ENCODE peak calls at places on chromosome 22, in five cellular contexts. One of them, this sample, is unnamed.

GRCh38 chr22:37925767-37926166 is 19.7 kb downstream of the MICALL1 start:
- DNase-seq in NCI-H2171: no peak
- DNase-seq in activated T-helper 1 cell treated with anti-CD3 and anti-CD28 coated beads, Interleukin-12 subunit alpha, Interleukin-12 subunit beta, Interleukin-2, Interleukin-4 antibody, amounts not matched to agents 30 ng/mL and 10 ng/mL and 1 ng/mL, durations not matched to agents 14 hours and 24 hours and 36 hours: no peak
- DNase-seq in PC-3: no peak
- DNase-seq in omental fat pad: no peak
- DNase-seq in this sample: no peak

GRCh38 chr22:41919357-41920224 is 4.7 kb upstream of the SHISA8 start:
- DNase-seq in PC-3: no peak
- DNase-seq in activated T-helper 1 cell treated with anti-CD3 and anti-CD28 coated beads, Interleukin-12 subunit alpha, Interleukin-12 subunit beta, Interleukin-2, Interleukin-4 antibody, amounts not matched to agents 30 ng/mL and 10 ng/mL and 1 ng/mL, durations not matched to agents 14 hours and 24 hours and 36 hours: no peak
- DNase-seq in NCI-H2171: no peak
- DNase-seq in omental fat pad: no peak
- DNase-seq in this sample: no peak

GRCh38 chr22:36737776-36738175 is 34.2 kb upstream of the CACNG2 start:
- DNase-seq in PC-3: no peak
- DNase-seq in omental fat pad: no peak
- DNase-seq in NCI-H2171: no peak
- DNase-seq in activated T-helper 1 cell treated with anti-CD3 and anti-CD28 coated beads, Interleukin-12 subunit alpha, Interleukin-12 subunit beta, Interleukin-2, Interleukin-4 antibody, amounts not matched to agents 30 ng/mL and 10 ng/mL and 1 ng/mL, durations not matched to agents 14 hours and 24 hours and 36 hours: no peak
- DNase-seq in this sample: no peak

GRCh38 chr22:49866646-49867045 is 13.0 kb downstream of the ZBED4 start:
- DNase-seq in NCI-H2171: no peak
- DNase-seq in omental fat pad: no peak
- DNase-seq in PC-3: no peak
- DNase-seq in activated T-helper 1 cell treated with anti-CD3 and anti-CD28 coated beads, Interleukin-12 subunit alpha, Interleukin-12 subunit beta, Interleukin-2, Interleukin-4 antibody, amounts not matched to agents 30 ng/mL and 10 ng/mL and 1 ng/mL, durations not matched to agents 14 hours and 24 hours and 36 hours: no peak
- DNase-seq in this sample: no peak

GRCh38 chr22:27718186-27719032 is 83.1 kb downstream of the MN1 start:
- DNase-seq in NCI-H2171: no peak
- DNase-seq in activated T-helper 1 cell treated with anti-CD3 and anti-CD28 coated beads, Interleukin-12 subunit alpha, Interleukin-12 subunit beta, Interleukin-2, Interleukin-4 antibody, amounts not matched to agents 30 ng/mL and 10 ng/mL and 1 ng/mL, durations not matched to agents 14 hours and 24 hours and 36 hours: no peak
- DNase-seq in omental fat pad: peak
- DNase-seq in PC-3: peak
- DNase-seq in this sample: no peak

GRCh38 chr22:27962268-27963191 is 43.5 kb upstream of the PITPNB start:
- DNase-seq in NCI-H2171: no peak
- DNase-seq in PC-3: no peak
- DNase-seq in activated T-helper 1 cell treated with anti-CD3 and anti-CD28 coated beads, Interleukin-12 subunit alpha, Interleukin-12 subunit beta, Interleukin-2, Interleukin-4 antibody, amounts not matched to agents 30 ng/mL and 10 ng/mL and 1 ng/mL, durations not matched to agents 14 hours and 24 hours and 36 hours: no peak
- DNase-seq in omental fat pad: no peak
- DNase-seq in this sample: no peak

GRCh38 chr22:39528080-39528661 is 4.4 kb downstream of the RPS19BP1 start:
- DNase-seq in PC-3: no peak
- DNase-seq in omental fat pad: no peak
- DNase-seq in activated T-helper 1 cell treated with anti-CD3 and anti-CD28 coated beads, Interleukin-12 subunit alpha, Interleukin-12 subunit beta, Interleukin-2, Interleukin-4 antibody, amounts not matched to agents 30 ng/mL and 10 ng/mL and 1 ng/mL, durations not matched to agents 14 hours and 24 hours and 36 hours: no peak
- DNase-seq in NCI-H2171: peak
- DNase-seq in this sample: no peak

GRCh38 chr22:49403102-49403501 is 424.6 kb downstream of the BRD1 start:
- DNase-seq in omental fat pad: no peak
- DNase-seq in activated T-helper 1 cell treated with anti-CD3 and anti-CD28 coated beads, Interleukin-12 subunit alpha, Interleukin-12 subunit beta, Interleukin-2, Interleukin-4 antibody, amounts not matched to agents 30 ng/mL and 10 ng/mL and 1 ng/mL, durations not matched to agents 14 hours and 24 hours and 36 hours: no peak
- DNase-seq in NCI-H2171: no peak
- DNase-seq in PC-3: no peak
- DNase-seq in this sample: no peak

GRCh38 chr22:23400286-23400981 is 179.7 kb downstream of the IGLL1 start:
- DNase-seq in PC-3: no peak
- DNase-seq in NCI-H2171: no peak
- DNase-seq in omental fat pad: no peak
- DNase-seq in activated T-helper 1 cell treated with anti-CD3 and anti-CD28 coated beads, Interleukin-12 subunit alpha, Interleukin-12 subunit beta, Interleukin-2, Interleukin-4 antibody, amounts not matched to agents 30 ng/mL and 10 ng/mL and 1 ng/mL, durations not matched to agents 14 hours and 24 hours and 36 hours: no peak
- DNase-seq in this sample: no peak

GRCh38 chr22:38257650-38258246 is 15.1 kb downstream of the TMEM184B start:
- DNase-seq in omental fat pad: no peak
- DNase-seq in NCI-H2171: peak
- DNase-seq in PC-3: peak
- DNase-seq in activated T-helper 1 cell treated with anti-CD3 and anti-CD28 coated beads, Interleukin-12 subunit alpha, Interleukin-12 subunit beta, Interleukin-2, Interleukin-4 antibody, amounts not matched to agents 30 ng/mL and 10 ng/mL and 1 ng/mL, durations not matched to agents 14 hours and 24 hours and 36 hours: no peak
- DNase-seq in this sample: no peak

GRCh38 chr22:24727218-24727851 is 47.2 kb downstream of the PIWIL3 start:
- DNase-seq in omental fat pad: no peak
- DNase-seq in NCI-H2171: no peak
- DNase-seq in PC-3: peak
- DNase-seq in activated T-helper 1 cell treated with anti-CD3 and anti-CD28 coated beads, Interleukin-12 subunit alpha, Interleukin-12 subunit beta, Interleukin-2, Interleukin-4 antibody, amounts not matched to agents 30 ng/mL and 10 ng/mL and 1 ng/mL, durations not matched to agents 14 hours and 24 hours and 36 hours: no peak
- DNase-seq in this sample: no peak

GRCh38 chr22:29689201-29689871 is 30.5 kb upstream of the CABP7 start:
- DNase-seq in omental fat pad: no peak
- DNase-seq in PC-3: no peak
- DNase-seq in activated T-helper 1 cell treated with anti-CD3 and anti-CD28 coated beads, Interleukin-12 subunit alpha, Interleukin-12 subunit beta, Interleukin-2, Interleukin-4 antibody, amounts not matched to agents 30 ng/mL and 10 ng/mL and 1 ng/mL, durations not matched to agents 14 hours and 24 hours and 36 hours: no peak
- DNase-seq in NCI-H2171: no peak
- DNase-seq in this sample: no peak

GRCh38 chr22:43823353-43823908 is 11.3 kb upstream of the EFCAB6 start:
- DNase-seq in PC-3: peak
- DNase-seq in omental fat pad: no peak
- DNase-seq in NCI-H2171: no peak
- DNase-seq in activated T-helper 1 cell treated with anti-CD3 and anti-CD28 coated beads, Interleukin-12 subunit alpha, Interleukin-12 subunit beta, Interleukin-2, Interleukin-4 antibody, amounts not matched to agents 30 ng/mL and 10 ng/mL and 1 ng/mL, durations not matched to agents 14 hours and 24 hours and 36 hours: no peak
- DNase-seq in this sample: no peak

GRCh38 chr22:39360674-39361413 is 11.1 kb downstream of the SYNGR1 start:
- DNase-seq in PC-3: no peak
- DNase-seq in omental fat pad: no peak
- DNase-seq in activated T-helper 1 cell treated with anti-CD3 and anti-CD28 coated beads, Interleukin-12 subunit alpha, Interleukin-12 subunit beta, Interleukin-2, Interleukin-4 antibody, amounts not matched to agents 30 ng/mL and 10 ng/mL and 1 ng/mL, durations not matched to agents 14 hours and 24 hours and 36 hours: no peak
- DNase-seq in NCI-H2171: peak
- DNase-seq in this sample: no peak

GRCh38 chr22:32700186-32700882 is 101.2 kb upstream of the TIMP3 start:
- DNase-seq in omental fat pad: no peak
- DNase-seq in PC-3: no peak
- DNase-seq in NCI-H2171: no peak
- DNase-seq in activated T-helper 1 cell treated with anti-CD3 and anti-CD28 coated beads, Interleukin-12 subunit alpha, Interleukin-12 subunit beta, Interleukin-2, Interleukin-4 antibody, amounts not matched to agents 30 ng/mL and 10 ng/mL and 1 ng/mL, durations not matched to agents 14 hours and 24 hours and 36 hours: no peak
- DNase-seq in this sample: no peak

GRCh38 chr22:49502126-49502826 is 325.4 kb downstream of the BRD1 start:
- DNase-seq in PC-3: peak
- DNase-seq in activated T-helper 1 cell treated with anti-CD3 and anti-CD28 coated beads, Interleukin-12 subunit alpha, Interleukin-12 subunit beta, Interleukin-2, Interleukin-4 antibody, amounts not matched to agents 30 ng/mL and 10 ng/mL and 1 ng/mL, durations not matched to agents 14 hours and 24 hours and 36 hours: no peak
- DNase-seq in omental fat pad: no peak
- DNase-seq in NCI-H2171: no peak
- DNase-seq in this sample: no peak

GRCh38 chr22:26621663-26622062 is at the start of gene CRYBA4:
- DNase-seq in PC-3: no peak
- DNase-seq in NCI-H2171: no peak
- DNase-seq in omental fat pad: no peak
- DNase-seq in activated T-helper 1 cell treated with anti-CD3 and anti-CD28 coated beads, Interleukin-12 subunit alpha, Interleukin-12 subunit beta, Interleukin-2, Interleukin-4 antibody, amounts not matched to agents 30 ng/mL and 10 ng/mL and 1 ng/mL, durations not matched to agents 14 hours and 24 hours and 36 hours: no peak
- DNase-seq in this sample: no peak

GRCh38 chr22:45163074-45163416 is 680 bp upstream of the NUP50 start:
- DNase-seq in NCI-H2171: peak
- DNase-seq in omental fat pad: no peak
- DNase-seq in activated T-helper 1 cell treated with anti-CD3 and anti-CD28 coated beads, Interleukin-12 subunit alpha, Interleukin-12 subunit beta, Interleukin-2, Interleukin-4 antibody, amounts not matched to agents 30 ng/mL and 10 ng/mL and 1 ng/mL, durations not matched to agents 14 hours and 24 hours and 36 hours: no peak
- DNase-seq in PC-3: peak
- DNase-seq in this sample: no peak

This sample was measured in DMS 273 treated with DMSO at 0.1 percent for 48 hours.